ENCODE peak calls at places on chromosomes 12 and 14, in eight cellular contexts. U, S, G, X, Q, Y, Z and L are unnamed samples.

GRCh38 chr12:43131304-43131703 is 420.7 kb downstream of the ADAMTS20 start:
- DNase-seq in U (no peak), S (peak; percentile 19), G (no peak), X (no peak), Q (no peak), Y (no peak), Z (no peak), L (no peak)

GRCh38 chr12:57993030-57993429 is 51.7 kb downstream of the ATP23 start:
- DNase-seq in U (no peak), S (no peak), G (no peak), X (no peak), Q (no peak), Y (no peak), Z (no peak), L (no peak)

GRCh38 chr14:64855732-64856527 is 23.8 kb downstream of the SPTB start:
- DNase-seq in U (no peak), S (no peak), G (no peak), X (no peak), Q (no peak), Y (no peak), Z (peak; percentile 23), L (no peak)

GRCh38 chr14:101812071-101812470 is 50.6 kb downstream of the PPP2R5C start:
- DNase-seq in U (no peak), S (no peak), G (no peak), X (no peak), Q (no peak), Y (no peak), Z (no peak), L (no peak)

GRCh38 chr12:50520808-50521207 is 16.0 kb downstream of the DIP2B start:
- DNase-seq in U (peak; percentile 19), S (no peak), G (no peak), X (no peak), Q (no peak), Y (no peak), Z (no peak), L (peak; percentile 31)

GRCh38 chr14:100890451-100890850 is 13.1 kb downstream of the RTL1 start:
- DNase-seq in U (no peak), S (no peak), G (no peak), X (no peak), Q (no peak), Y (no peak), Z (no peak), L (no peak)

GRCh38 chr12:974281-974862 is 16.7 kb upstream of the ERC1 start:
- DNase-seq in U (no peak), S (peak; percentile 12), G (no peak), X (no peak), Q (no peak), Y (no peak), Z (no peak), L (no peak)

GRCh38 chr14:51602176-51602759 is 49.4 kb upstream of the FRMD6 start:
- DNase-seq in U (no peak), S (no peak), G (no peak), X (no peak), Q (no peak), Y (no peak), Z (no peak), L (no peak)

GRCh38 chr12:3161861-3162260 is 84.7 kb downstream of the TSPAN9 start:
- DNase-seq in U (no peak), S (no peak), G (no peak), X (peak; percentile 28), Q (no peak), Y (no peak), Z (no peak), L (peak; percentile 44)

GRCh38 chr12:27253347-27253746 is 9.3 kb downstream of the STK38L start:
- DNase-seq in U (no peak), S (no peak), G (no peak), X (no peak), Q (no peak), Y (no peak), Z (no peak), L (no peak)

GRCh38 chr14:99728231-99728920 is 44.3 kb downstream of the CYP46A1 start:
- DNase-seq in U (no peak), S (peak; percentile 1), G (no peak), X (no peak), Q (no peak), Y (no peak), Z (no peak), L (no peak)

GRCh38 chr12:12282761-12283160 is 15.9 kb upstream of the LRP6 start:
- DNase-seq in U (peak; percentile 53), S (no peak), G (no peak), X (peak; percentile 78), Q (no peak), Y (no peak), Z (no peak), L (peak; percentile 82)

GRCh38 chr12:90690120-90690519 is 264.9 kb downstream of the CCER1 start:
- DNase-seq in U (no peak), S (no peak), G (no peak), X (no peak), Q (no peak), Y (no peak), Z (no peak), L (no peak)

GRCh38 chr14:52267501-52268190 is at the start of gene PTGDR:
- DNase-seq in U (no peak), S (peak; percentile 70), G (no peak), X (peak; percentile 6), Q (no peak), Y (no peak), Z (no peak), L (no peak)

GRCh38 chr12:52280319-52280795 is 5.9 kb downstream of the KRT86 start:
- DNase-seq in U (peak; percentile 11), S (no peak), G (peak; percentile 93), X (peak; percentile 99), Q (no peak), Y (peak; percentile 93), Z (no peak), L (peak; percentile 39)

GRCh38 chr12:95216704-95217376 is 427 bp downstream of the FGD6 start:
- DNase-seq in U (peak; percentile 61), S (no peak), G (no peak), X (peak; percentile 54), Q (no peak), Y (no peak), Z (no peak), L (no peak)

GRCh38 chr14:104280085-104280901 is 141.9 kb downstream of the KIF26A start:
- DNase-seq in U (no peak), S (no peak), G (no peak), X (no peak), Q (no peak), Y (no peak), Z (no peak), L (no peak)

GRCh38 chr14:75279739-75280447 is 1.3 kb downstream of the FOS start:
- DNase-seq in U (no peak), S (peak; percentile 53), G (no peak), X (peak; percentile 11), Q (no peak), Y (no peak), Z (no peak), L (no peak)

GRCh38 chr14:81679226-81679625 is 145.6 kb upstream of the SEL1L start:
- DNase-seq in U (no peak), S (no peak), G (no peak), X (no peak), Q (no peak), Y (no peak), Z (no peak), L (no peak)

GRCh38 chr14:64812412-64812811 is 67.3 kb downstream of the SPTB start:
- DNase-seq in U (no peak), S (peak; percentile 43), G (peak; percentile 47), X (peak; percentile 61), Q (no peak), Y (no peak), Z (no peak), L (no peak)

GRCh38 chr12:91287753-91288152 is 105.1 kb upstream of the DCN start:
- DNase-seq in U (no peak), S (no peak), G (no peak), X (no peak), Q (no peak), Y (no peak), Z (no peak), L (no peak)

DNA sequence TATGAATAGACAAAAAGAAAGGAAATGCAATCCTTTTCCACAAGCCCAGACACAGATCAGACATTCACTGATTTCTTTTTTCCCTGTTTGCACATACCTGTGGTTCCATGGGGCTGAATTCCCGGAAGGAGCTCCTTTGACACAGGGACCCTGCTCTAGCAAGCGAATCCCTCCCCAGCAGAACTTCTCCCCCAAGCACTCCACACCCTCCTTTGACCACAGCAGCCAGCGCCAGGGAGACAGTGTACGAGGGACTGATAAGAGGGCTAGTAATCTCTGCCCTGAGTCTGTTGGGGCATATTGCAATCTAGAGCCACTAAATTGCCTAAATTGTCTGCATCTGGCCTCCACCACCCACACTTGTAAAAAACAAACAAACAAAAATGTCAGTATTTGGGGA is 83.4 kb upstream of the NTF3 start:
- DNase-seq in U (no peak), S (peak; percentile 3), G (no peak), X (peak; percentile 8), Q (no peak), Y (no peak), Z (no peak), L (no peak)
- H3K4me1 ChIP-seq in U (no peaks in the 10 kb centered on the region), S (peaks cover 30% of the 10 kb centered on the region), G (peaks cover 7% of the 10 kb centered on the region), X (peaks cover 32% of the 10 kb centered on the region), Q (no peaks in the 10 kb centered on the region), Y (peaks cover 13% of the 10 kb centered on the region), Z (no peaks in the 10 kb centered on the region), L (no peaks in the 10 kb centered on the region)

GRCh38 chr14:53947452-53948180 is 9.0 kb downstream of the BMP4 start:
- DNase-seq in U (peak; percentile 77), S (no peak), G (no peak), X (no peak), Q (no peak), Y (no peak), Z (no peak), L (no peak)
- TF ChIP-seq EZH2 in U (no peak), S (no peak), G (no peak), X (no peak), Q (no peak), Y (no peak), Z (no peak), L (no peak)

GRCh38 chr12:129681830-129682229 is 222.0 kb downstream of the TMEM132D start:
- DNase-seq in U (no peak), S (no peak), G (no peak), X (no peak), Q (no peak), Y (no peak), Z (no peak), L (no peak)
- TF ChIP-seq CTCF in U (no peak), S (no peak), G (no peak), X (no peak), Q (no peak), Y (no peak), Z (no peak), L (no peak)

GRCh38 chr14:22822017-22822618 is 6.9 kb upstream of the SLC7A7 start:
- DNase-seq in U (no peak), S (peak; percentile 47), G (no peak), X (no peak), Q (no peak), Y (no peak), Z (no peak), L (no peak)

GRCh38 chr14:22821193-22822016 is 6.2 kb upstream of the SLC7A7 start:
- DNase-seq in U (no peak), S (no peak), G (no peak), X (no peak), Q (no peak), Y (no peak), Z (no peak), L (peak; percentile 63)

GRCh38 chr14:22822619-22823551 is 6.8 kb upstream of the MRPL52 start:
- DNase-seq in U (peak; percentile 91), S (peak; percentile 96), G (peak; percentile 51), X (peak; percentile 63), Q (no peak), Y (no peak), Z (no peak), L (peak; percentile 93)

GRCh38 chr14:22819191-22819988 is 4.2 kb upstream of the SLC7A7 start:
- DNase-seq in U (peak; percentile 87), S (no peak), G (no peak), X (peak; percentile 24), Q (no peak), Y (no peak), Z (no peak), L (no peak)

GRCh38 chr14:22820731-22821130 is 5.5 kb upstream of the SLC7A7 start:
- DNase-seq in U (no peak), S (no peak), G (no peak), X (peak; percentile 63), Q (no peak), Y (no peak), Z (no peak), L (no peak)
- H3K4me1 ChIP-seq in U (peaks cover 52% of the 10 kb centered on the region), S (peaks cover 7% of the 10 kb centered on the region), G (peaks cover 35% of the 10 kb centered on the region), X (peaks cover 45% of the 10 kb centered on the region), Q (peaks cover 34% of the 10 kb centered on the region), Y (peaks cover 25% of the 10 kb centered on the region), Z (peaks cover 20% of the 10 kb centered on the region), L (peaks cover 25% of the 10 kb centered on the region)